ENCODE peak calls at places on chromosome 13, in five cellular contexts. M is cardiac muscle cell; Z is ascending aorta; G is heart left ventricle; I is CD8-positive, alpha-beta memory T cell. C is an unnamed sample.

GRCh38 chr13:113322890-113323651 is 26.0 kb downstream of the LAMP1 start:
- DNase-seq in M (no peak), Z (no peak), G (no peak), I (no peak), C (no peak)

GRCh38 chr13:27952931-27953670 is 16.0 kb downstream of the CDX2 start:
- DNase-seq in M (no peak), Z (no peak), G (no peak), I (no peak), C (no peak)

GRCh38 chr13:95924389-95924994 is 128.7 kb downstream of the UGGT2 start:
- DNase-seq in M (peak; percentile 88), Z (no peak), G (no peak), I (no peak), C (no peak)

GRCh38 chr13:47066261-47066660 is 169.4 kb upstream of the HTR2A start:
- DNase-seq in M (peak; percentile 49), Z (no peak), G (no peak), I (no peak), C (no peak)

GRCh38 chr13:32811297-32811800 is 204.9 kb upstream of the KL start:
- DNase-seq in M (no peak), Z (no peak), G (no peak), I (no peak), C (no peak)

GRCh38 chr13:34555988-34556387 is 386.1 kb upstream of the NBEA start:
- DNase-seq in M (peak; percentile 21), Z (no peak), G (no peak), I (no peak), C (no peak)

GRCh38 chr13:96499646-96500045 is 409.7 kb downstream of the HS6ST3 start:
- DNase-seq in M (no peak), Z (no peak), G (no peak), I (no peak), C (no peak)

GRCh38 chr13:101634142-101634541 is 181.7 kb downstream of the ITGBL1 start:
- DNase-seq in M (no peak), Z (no peak), G (no peak), I (no peak), C (no peak)

GRCh38 chr13:64529874-64530485 is 2700.2 kb downstream of the PCDH9 start:
- DNase-seq in M (peak; percentile 33), Z (no peak), G (no peak), I (no peak), C (no peak)

GRCh38 chr13:30422056-30422914 is at the start of gene UBE2L5:
- DNase-seq in M (peak; percentile 84), Z (peak; percentile 10), G (peak; percentile 84), I (peak; percentile 71), C (peak; percentile 73)

GRCh38 chr13:30418886-30419459 is 3.3 kb upstream of the UBE2L5 start:
- DNase-seq in M (no peak), Z (no peak), G (no peak), I (no peak), C (no peak)

GRCh38 chr13:30418075-30418715 is 4.1 kb upstream of the UBE2L5 start:
- DNase-seq in M (no peak), Z (no peak), G (no peak), I (no peak), C (no peak)

GRCh38 chr13:30423891-30424290 is 1.6 kb downstream of the UBE2L5 start:
- DNase-seq in M (no peak), Z (no peak), G (no peak), I (no peak), C (no peak)

DNA sequence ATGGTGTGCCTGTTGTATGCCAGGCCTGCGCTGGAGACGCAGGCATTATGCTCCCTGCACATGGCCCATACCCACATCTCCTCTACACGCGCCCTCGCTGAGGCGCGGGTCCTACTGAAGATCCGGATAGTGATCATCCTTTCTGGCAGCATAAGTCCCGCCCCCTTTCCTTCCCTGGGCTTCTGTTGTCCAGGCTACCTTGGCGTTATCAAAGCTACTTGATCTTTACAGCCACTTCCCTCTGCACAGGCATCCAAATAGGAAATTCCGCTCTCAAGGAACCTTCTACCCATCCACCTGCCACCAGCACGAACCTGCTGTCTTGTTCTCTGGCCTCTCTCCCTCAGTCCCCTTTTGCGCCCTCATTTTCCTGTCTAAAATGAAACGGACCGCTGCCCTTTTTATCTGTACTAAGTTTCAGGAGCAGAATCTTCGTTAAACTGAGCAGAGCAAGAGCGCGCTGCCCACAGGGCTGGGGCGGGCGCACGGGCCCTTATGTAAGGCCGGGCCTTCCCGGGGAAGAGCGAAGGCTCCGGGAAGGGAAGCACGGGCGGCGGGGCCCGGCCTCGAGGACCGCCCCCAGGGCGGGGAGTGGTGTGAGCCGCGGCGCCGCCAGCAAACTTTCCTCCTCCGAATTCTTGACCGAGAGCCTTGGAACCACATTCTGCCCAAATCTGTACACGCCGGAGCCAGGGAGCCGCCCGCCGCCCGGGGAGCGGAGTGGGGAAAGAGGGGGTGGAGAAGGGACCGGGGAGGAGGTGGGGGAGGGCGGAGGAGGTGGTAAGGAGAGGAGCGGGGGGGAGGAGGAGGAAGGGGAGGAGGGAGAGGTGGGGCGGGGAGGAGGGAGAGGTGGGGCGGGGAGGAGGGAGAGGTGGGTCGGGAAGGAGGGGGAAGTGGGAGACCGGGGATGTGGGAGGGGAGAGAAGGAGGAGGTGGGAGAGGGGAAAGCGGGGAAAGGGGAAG is 919 bp upstream of the UBE2L5 start:
- DNase-seq in M (peak; percentile 95), Z (peak; percentile 62), G (peak; percentile 89), I (no peak), C (peak; percentile 33)
- H3K27ac ChIP-seq in M (peak overlapping the region; percentile 71), Z (peak overlapping the region; percentile 95), G (peak overlapping the region; percentile 95), I (no peak overlapping the region), C (peak overlapping the region; percentile 67)

GRCh38 chr13:68185767-68186166 is 955.6 kb upstream of the PCDH9 start:
- DNase-seq in M (no peak), Z (no peak), G (no peak), I (no peak), C (no peak)

GRCh38 chr13:68190826-68191225 is 960.7 kb upstream of the PCDH9 start:
- DNase-seq in M (no peak), Z (no peak), G (no peak), I (no peak), C (no peak)
- H3K27ac ChIP-seq in M (no peak overlapping the region), Z (no peak overlapping the region), G (no peak overlapping the region), I (no peak overlapping the region), C (no peak overlapping the region)

GRCh38 chr13:110627761-110628476 is 12.6 kb downstream of the NAXD start:
- DNase-seq in M (no peak), Z (no peak), G (no peak), I (no peak), C (no peak)

GRCh38 chr13:110627351-110627750 is 12.0 kb downstream of the NAXD start:
- DNase-seq in M (no peak), Z (no peak), G (no peak), I (no peak), C (no peak)

GRCh38 chr13:110625771-110626321 is 10.5 kb downstream of the NAXD start:
- DNase-seq in M (no peak), Z (no peak), G (no peak), I (no peak), C (no peak)

GRCh38 chr13:110626510-110626909 is 11.2 kb downstream of the NAXD start:
- DNase-seq in M (no peak), Z (no peak), G (no peak), I (no peak), C (no peak)

DNA sequence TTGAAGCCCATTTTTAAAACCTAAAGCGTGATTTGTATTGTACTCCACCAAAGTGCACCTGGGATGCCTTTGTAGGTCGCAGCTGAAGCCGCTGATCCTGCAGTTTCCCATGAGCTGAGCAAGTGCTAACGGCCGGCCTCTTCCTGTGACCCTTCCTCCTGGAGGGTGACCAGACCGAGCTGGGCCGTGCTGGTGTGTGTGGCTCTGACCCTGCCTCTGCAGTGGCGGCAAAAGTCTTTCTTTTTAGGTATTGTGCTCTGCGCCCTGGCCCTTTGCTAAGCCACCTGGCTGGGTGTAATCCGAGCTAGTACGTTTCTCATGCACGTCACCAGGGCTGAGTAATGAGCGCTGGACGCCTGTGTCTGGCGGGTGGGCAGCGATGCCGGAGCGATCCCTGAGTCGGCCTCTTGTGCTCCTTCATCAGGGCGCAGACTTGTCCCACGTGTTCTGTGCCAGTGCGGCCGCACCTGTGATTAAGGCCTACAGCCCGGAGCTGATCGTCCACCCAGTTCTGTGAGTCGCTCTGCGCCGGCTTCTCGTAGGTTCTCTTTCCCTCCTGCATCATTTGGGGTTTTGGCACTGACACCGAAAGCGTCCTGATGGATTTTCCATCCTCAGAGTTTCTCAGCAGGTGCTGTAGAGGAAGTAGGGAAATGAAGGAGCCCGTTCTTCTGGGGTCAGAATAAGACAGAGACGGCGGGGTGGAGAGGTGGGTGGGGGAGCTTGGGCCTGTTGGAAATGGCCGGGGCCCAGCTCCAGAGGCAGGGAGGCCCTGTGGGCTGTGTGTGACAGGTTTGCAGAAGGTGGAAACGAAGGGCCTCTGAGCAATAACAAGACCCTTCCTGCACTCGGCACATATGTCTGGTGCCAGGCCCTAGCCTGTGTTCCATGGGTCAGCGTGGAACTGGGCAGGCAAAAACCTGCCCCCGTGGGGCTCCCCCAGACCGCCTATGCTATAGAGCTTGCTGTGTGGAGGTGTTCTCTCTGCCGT is 9.7 kb downstream of the NAXD start:
- DNase-seq in M (no peak), Z (no peak), G (no peak), I (no peak), C (no peak)
- H3K27ac ChIP-seq in M (no peak overlapping the region), Z (no peak overlapping the region), G (no peak overlapping the region), I (no peak overlapping the region), C (no peak overlapping the region)

DNA sequence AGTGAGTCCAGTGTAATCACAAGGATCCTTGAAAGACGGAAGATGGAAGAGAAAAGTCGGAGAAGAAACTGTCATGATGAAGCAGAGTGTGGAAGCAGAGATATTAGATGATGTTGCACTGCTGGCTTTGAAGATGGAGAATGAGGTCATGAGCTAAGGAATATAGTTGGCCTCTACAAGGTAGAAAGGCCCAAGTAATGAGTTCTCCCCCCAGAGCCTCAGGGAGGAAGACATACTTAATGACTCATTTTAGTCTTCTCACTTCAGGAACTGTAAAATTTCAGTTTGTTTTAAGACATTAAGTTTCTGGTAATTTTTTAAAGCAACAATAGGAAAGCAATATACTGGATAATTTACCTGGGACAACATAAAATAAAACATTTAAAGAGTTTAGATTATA is 1331.5 kb upstream of the PCDH20 start:
- DNase-seq in M (no peak), Z (no peak), G (no peak), I (no peak), C (no peak)
- H3K27ac ChIP-seq in M (no peak overlapping the region), Z (no peak overlapping the region), G (no peak overlapping the region), I (no peak overlapping the region), C (no peak overlapping the region)